ENCODE peak calls at places on chromosomes 2 and 18, in ten cellular contexts. One of them, this sample, is unnamed. For H3K4me1, the result is how much of the 10 kb centered on the place peaks cover.

GRCh38 chr2:133241231-133241575 is 327.1 kb downstream of the NCKAP5 start:
- DNase-seq in NT2/D1: no peak
- DNase-seq in CD8-positive, alpha-beta T cell: no peak
- DNase-seq in upper lobe of right lung: no peak
- DNase-seq in tibial nerve: no peak
- DNase-seq in endothelial cell of umbilical vein: no peak
- DNase-seq in ovary: no peak
- DNase-seq in heart right ventricle: no peak
- DNase-seq in HCT116: no peak
- DNase-seq in hepatocyte: no peak
- DNase-seq in this sample: no peak

GRCh38 chr2:239287461-239287860 is 113.4 kb downstream of the HDAC4 start:
- DNase-seq in CD8-positive, alpha-beta T cell: no peak
- DNase-seq in hepatocyte: no peak
- DNase-seq in heart right ventricle: no peak
- DNase-seq in endothelial cell of umbilical vein: no peak
- DNase-seq in HCT116: no peak
- DNase-seq in tibial nerve: peak
- DNase-seq in NT2/D1: no peak
- DNase-seq in upper lobe of right lung: no peak
- DNase-seq in ovary: no peak
- DNase-seq in this sample: no peak

GRCh38 chr2:53646788-53647187 is 120.8 kb upstream of the CHAC2 start:
- DNase-seq in heart right ventricle: no peak
- DNase-seq in HCT116: no peak
- DNase-seq in CD8-positive, alpha-beta T cell: no peak
- DNase-seq in upper lobe of right lung: no peak
- DNase-seq in endothelial cell of umbilical vein: no peak
- DNase-seq in ovary: no peak
- DNase-seq in tibial nerve: no peak
- DNase-seq in hepatocyte: no peak
- DNase-seq in NT2/D1: peak
- DNase-seq in this sample: no peak

GRCh38 chr18:62450546-62451395 is 72.1 kb upstream of the ZCCHC2 start:
- DNase-seq in tibial nerve: peak
- DNase-seq in HCT116: peak
- DNase-seq in NT2/D1: no peak
- DNase-seq in heart right ventricle: peak
- DNase-seq in endothelial cell of umbilical vein: peak
- DNase-seq in ovary: peak
- DNase-seq in CD8-positive, alpha-beta T cell: no peak
- DNase-seq in upper lobe of right lung: peak
- DNase-seq in hepatocyte: peak
- DNase-seq in this sample: peak

GRCh38 chr2:199461455-199462166 is 3.9 kb upstream of the SATB2 start:
- DNase-seq in heart right ventricle: no peak
- DNase-seq in upper lobe of right lung: no peak
- DNase-seq in endothelial cell of umbilical vein: no peak
- DNase-seq in CD8-positive, alpha-beta T cell: no peak
- DNase-seq in ovary: no peak
- DNase-seq in HCT116: no peak
- DNase-seq in NT2/D1: no peak
- DNase-seq in hepatocyte: no peak
- DNase-seq in tibial nerve: no peak
- DNase-seq in this sample: no peak

GRCh38 chr18:68564348-68564747 is 150.6 kb downstream of the TMX3 start:
- DNase-seq in upper lobe of right lung: no peak
- DNase-seq in heart right ventricle: no peak
- DNase-seq in ovary: no peak
- DNase-seq in hepatocyte: no peak
- DNase-seq in endothelial cell of umbilical vein: no peak
- DNase-seq in NT2/D1: peak
- DNase-seq in HCT116: no peak
- DNase-seq in tibial nerve: no peak
- DNase-seq in CD8-positive, alpha-beta T cell: no peak
- DNase-seq in this sample: no peak

GRCh38 chr2:81583311-81584108 is 1279.0 kb upstream of the LRRTM1 start:
- DNase-seq in hepatocyte: no peak
- DNase-seq in endothelial cell of umbilical vein: no peak
- DNase-seq in ovary: no peak
- DNase-seq in CD8-positive, alpha-beta T cell: no peak
- DNase-seq in NT2/D1: no peak
- DNase-seq in HCT116: no peak
- DNase-seq in upper lobe of right lung: no peak
- DNase-seq in heart right ventricle: no peak
- DNase-seq in tibial nerve: no peak
- DNase-seq in this sample: no peak

GRCh38 chr2:56369316-56369715 is 185.5 kb downstream of the CCDC85A start:
- DNase-seq in heart right ventricle: no peak
- DNase-seq in NT2/D1: no peak
- DNase-seq in CD8-positive, alpha-beta T cell: no peak
- DNase-seq in upper lobe of right lung: no peak
- DNase-seq in hepatocyte: no peak
- DNase-seq in ovary: no peak
- DNase-seq in endothelial cell of umbilical vein: no peak
- DNase-seq in tibial nerve: no peak
- DNase-seq in HCT116: no peak
- DNase-seq in this sample: no peak

GRCh38 chr2:121343191-121343590 is 58.2 kb upstream of the TFCP2L1 start:
- DNase-seq in upper lobe of right lung: no peak
- DNase-seq in endothelial cell of umbilical vein: no peak
- DNase-seq in ovary: no peak
- DNase-seq in NT2/D1: no peak
- DNase-seq in tibial nerve: no peak
- DNase-seq in HCT116: no peak
- DNase-seq in heart right ventricle: no peak
- DNase-seq in CD8-positive, alpha-beta T cell: no peak
- DNase-seq in hepatocyte: no peak
- DNase-seq in this sample: no peak

GRCh38 chr2:172052000-172052983 is 33.0 kb upstream of the DLX1 start:
- DNase-seq in endothelial cell of umbilical vein: peak
- DNase-seq in NT2/D1: no peak
- DNase-seq in ovary: no peak
- DNase-seq in heart right ventricle: no peak
- DNase-seq in tibial nerve: no peak
- DNase-seq in CD8-positive, alpha-beta T cell: no peak
- DNase-seq in hepatocyte: no peak
- DNase-seq in upper lobe of right lung: no peak
- DNase-seq in HCT116: no peak
- DNase-seq in this sample: no peak

GRCh38 chr2:222976521-222977076 is 75.4 kb upstream of the KCNE4 start:
- DNase-seq in CD8-positive, alpha-beta T cell: no peak
- DNase-seq in upper lobe of right lung: no peak
- DNase-seq in NT2/D1: no peak
- DNase-seq in ovary: no peak
- DNase-seq in hepatocyte: no peak
- DNase-seq in tibial nerve: no peak
- DNase-seq in endothelial cell of umbilical vein: no peak
- DNase-seq in heart right ventricle: no peak
- DNase-seq in HCT116: no peak
- DNase-seq in this sample: no peak

GRCh38 chr2:179850188-179850587 is 11.2 kb downstream of the ZNF385B start:
- DNase-seq in tibial nerve: no peak
- DNase-seq in upper lobe of right lung: no peak
- DNase-seq in NT2/D1: no peak
- DNase-seq in endothelial cell of umbilical vein: no peak
- DNase-seq in HCT116: no peak
- DNase-seq in hepatocyte: peak
- DNase-seq in heart right ventricle: no peak
- DNase-seq in ovary: no peak
- DNase-seq in CD8-positive, alpha-beta T cell: no peak
- DNase-seq in this sample: no peak

GRCh38 chr2:25570161-25570840 is 103.1 kb downstream of the DTNB start:
- DNase-seq in CD8-positive, alpha-beta T cell: no peak
- DNase-seq in upper lobe of right lung: no peak
- DNase-seq in endothelial cell of umbilical vein: peak
- DNase-seq in NT2/D1: no peak
- DNase-seq in ovary: no peak
- DNase-seq in tibial nerve: no peak
- DNase-seq in heart right ventricle: no peak
- DNase-seq in hepatocyte: no peak
- DNase-seq in HCT116: no peak
- DNase-seq in this sample: no peak

GRCh38 chr2:238404406-238405216 is 22.1 kb upstream of the ASB1 start:
- DNase-seq in ovary: no peak
- DNase-seq in upper lobe of right lung: no peak
- DNase-seq in NT2/D1: no peak
- DNase-seq in endothelial cell of umbilical vein: no peak
- DNase-seq in hepatocyte: no peak
- DNase-seq in tibial nerve: no peak
- DNase-seq in heart right ventricle: no peak
- DNase-seq in CD8-positive, alpha-beta T cell: no peak
- DNase-seq in HCT116: no peak
- DNase-seq in this sample: no peak

GRCh38 chr2:98870516-98871158 is 65.4 kb downstream of the CRACDL start:
- DNase-seq in ovary: no peak
- DNase-seq in HCT116: no peak
- DNase-seq in upper lobe of right lung: no peak
- DNase-seq in heart right ventricle: no peak
- DNase-seq in tibial nerve: no peak
- DNase-seq in NT2/D1: no peak
- DNase-seq in endothelial cell of umbilical vein: no peak
- DNase-seq in CD8-positive, alpha-beta T cell: no peak
- DNase-seq in hepatocyte: no peak
- DNase-seq in this sample: no peak

GRCh38 chr2:75204833-75205232 is 5.5 kb upstream of the TACR1 start:
- DNase-seq in CD8-positive, alpha-beta T cell: no peak
- DNase-seq in upper lobe of right lung: no peak
- DNase-seq in heart right ventricle: no peak
- DNase-seq in endothelial cell of umbilical vein: no peak
- DNase-seq in HCT116: no peak
- DNase-seq in NT2/D1: no peak
- DNase-seq in hepatocyte: no peak
- DNase-seq in ovary: no peak
- DNase-seq in tibial nerve: no peak
- DNase-seq in this sample: no peak
- H3K4me3 ChIP-seq in CD8-positive, alpha-beta T cell: no peak
- H3K4me3 ChIP-seq in upper lobe of right lung: no peak
- H3K4me3 ChIP-seq in heart right ventricle: no peak
- H3K4me3 ChIP-seq in endothelial cell of umbilical vein: no peak
- H3K4me3 ChIP-seq in HCT116: no peak
- H3K4me3 ChIP-seq in NT2/D1: no peak
- H3K4me3 ChIP-seq in hepatocyte: no peak
- H3K4me3 ChIP-seq in ovary: no peak
- H3K4me3 ChIP-seq in tibial nerve: no peak
- H3K4me3 ChIP-seq in this sample: no peak

DNA sequence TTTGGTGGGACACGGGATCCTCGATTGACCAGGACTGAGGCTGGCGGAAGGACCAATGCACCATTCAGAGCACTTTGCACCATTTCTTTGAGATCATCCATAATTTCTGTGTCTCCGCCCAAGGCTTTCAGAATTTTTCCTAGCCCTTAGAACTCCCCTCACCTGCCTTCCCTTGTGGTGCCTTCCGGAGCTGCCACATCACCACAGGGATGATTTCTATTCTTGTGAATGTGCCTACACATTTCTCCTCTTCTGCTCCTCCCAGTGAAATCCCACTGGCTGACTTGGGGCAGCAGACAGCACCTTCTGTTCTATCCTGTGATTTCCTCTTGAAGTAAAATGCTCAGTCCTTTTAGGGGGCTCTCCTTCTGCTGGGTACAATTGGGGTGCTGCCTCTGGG is 11.2 kb downstream of the ACOXL start:
- DNase-seq in hepatocyte: no peak
- DNase-seq in CD8-positive, alpha-beta T cell: no peak
- DNase-seq in ovary: no peak
- DNase-seq in HCT116: no peak
- DNase-seq in endothelial cell of umbilical vein: no peak
- DNase-seq in heart right ventricle: no peak
- DNase-seq in tibial nerve: no peak
- DNase-seq in upper lobe of right lung: no peak
- DNase-seq in NT2/D1: no peak
- DNase-seq in this sample: no peak
- H3K4me1 ChIP-seq in hepatocyte: under half
- H3K4me1 ChIP-seq in CD8-positive, alpha-beta T cell: under half
- H3K4me1 ChIP-seq in ovary: under half
- H3K4me1 ChIP-seq in HCT116: under half
- H3K4me1 ChIP-seq in endothelial cell of umbilical vein: under half
- H3K4me1 ChIP-seq in heart right ventricle: under half
- H3K4me1 ChIP-seq in tibial nerve: under half
- H3K4me1 ChIP-seq in upper lobe of right lung: under half
- H3K4me1 ChIP-seq in NT2/D1: under half
- H3K4me1 ChIP-seq in this sample: under half

GRCh38 chr18:46071615-46071893 is 506 bp downstream of the PSTPIP2 start:
- DNase-seq in NT2/D1: no peak
- DNase-seq in tibial nerve: no peak
- DNase-seq in heart right ventricle: no peak
- DNase-seq in ovary: no peak
- DNase-seq in upper lobe of right lung: no peak
- DNase-seq in HCT116: no peak
- DNase-seq in CD8-positive, alpha-beta T cell: no peak
- DNase-seq in endothelial cell of umbilical vein: no peak
- DNase-seq in hepatocyte: no peak
- DNase-seq in this sample: no peak

GRCh38 chr18:46070232-46070631 is 1.8 kb downstream of the PSTPIP2 start:
- DNase-seq in heart right ventricle: no peak
- DNase-seq in CD8-positive, alpha-beta T cell: no peak
- DNase-seq in upper lobe of right lung: no peak
- DNase-seq in ovary: no peak
- DNase-seq in endothelial cell of umbilical vein: no peak
- DNase-seq in hepatocyte: no peak
- DNase-seq in HCT116: no peak
- DNase-seq in NT2/D1: no peak
- DNase-seq in tibial nerve: no peak
- DNase-seq in this sample: no peak

GRCh38 chr18:46071894-46072867 is at the start of gene PSTPIP2:
- DNase-seq in upper lobe of right lung: peak
- DNase-seq in NT2/D1: no peak
- DNase-seq in tibial nerve: peak
- DNase-seq in ovary: peak
- DNase-seq in endothelial cell of umbilical vein: peak
- DNase-seq in HCT116: peak
- DNase-seq in heart right ventricle: peak
- DNase-seq in hepatocyte: peak
- DNase-seq in CD8-positive, alpha-beta T cell: peak
- DNase-seq in this sample: no peak

GRCh38 chr18:46069524-46069923 is 2.5 kb downstream of the PSTPIP2 start:
- DNase-seq in hepatocyte: no peak
- DNase-seq in heart right ventricle: no peak
- DNase-seq in CD8-positive, alpha-beta T cell: no peak
- DNase-seq in HCT116: no peak
- DNase-seq in NT2/D1: no peak
- DNase-seq in ovary: no peak
- DNase-seq in tibial nerve: no peak
- DNase-seq in endothelial cell of umbilical vein: no peak
- DNase-seq in upper lobe of right lung: no peak
- DNase-seq in this sample: no peak

GRCh38 chr18:46070683-46071614 is 1.1 kb downstream of the PSTPIP2 start:
- DNase-seq in hepatocyte: no peak
- DNase-seq in NT2/D1: no peak
- DNase-seq in ovary: no peak
- DNase-seq in HCT116: no peak
- DNase-seq in endothelial cell of umbilical vein: no peak
- DNase-seq in upper lobe of right lung: no peak
- DNase-seq in heart right ventricle: no peak
- DNase-seq in tibial nerve: no peak
- DNase-seq in CD8-positive, alpha-beta T cell: peak
- DNase-seq in this sample: no peak
- H3K4me3 ChIP-seq in hepatocyte: peak
- H3K4me3 ChIP-seq in NT2/D1: peak
- H3K4me3 ChIP-seq in ovary: peak
- H3K4me3 ChIP-seq in HCT116: peak
- H3K4me3 ChIP-seq in endothelial cell of umbilical vein: peak
- H3K4me3 ChIP-seq in upper lobe of right lung: peak
- H3K4me3 ChIP-seq in heart right ventricle: peak
- H3K4me3 ChIP-seq in tibial nerve: peak
- H3K4me3 ChIP-seq in CD8-positive, alpha-beta T cell: peak
- H3K4me3 ChIP-seq in this sample: peak

GRCh38 chr2:169716938-169717690 is 16.5 kb upstream of the KLHL23 start:
- DNase-seq in ovary: no peak
- DNase-seq in heart right ventricle: peak
- DNase-seq in endothelial cell of umbilical vein: peak
- DNase-seq in hepatocyte: peak
- DNase-seq in NT2/D1: no peak
- DNase-seq in upper lobe of right lung: no peak
- DNase-seq in HCT116: no peak
- DNase-seq in CD8-positive, alpha-beta T cell: no peak
- DNase-seq in tibial nerve: no peak
- DNase-seq in this sample: no peak
- H3K4me1 ChIP-seq in ovary: under half
- H3K4me1 ChIP-seq in heart right ventricle: under half
- H3K4me1 ChIP-seq in endothelial cell of umbilical vein: under half
- H3K4me1 ChIP-seq in hepatocyte: under half
- H3K4me1 ChIP-seq in NT2/D1: under half
- H3K4me1 ChIP-seq in upper lobe of right lung: under half
- H3K4me1 ChIP-seq in HCT116: under half
- H3K4me1 ChIP-seq in CD8-positive, alpha-beta T cell: under half
- H3K4me1 ChIP-seq in tibial nerve: under half
- H3K4me1 ChIP-seq in this sample: under half